ENCODE peak calls at places on chromosomes 12 and 14, in ten cellular contexts. P, A, N, Y, F, G, D, O, S and J are unnamed samples.

GRCh38 chr12:62632521-62632920 is 165.9 kb downstream of the MON2 start:
- DNase-seq in P (no peak), A (peak), N (no peak), Y (no peak), F (peak), G (peak), D (peak), O (no peak), S (peak), J (peak)

GRCh38 chr14:25303934-25304333 is 254.0 kb upstream of the STXBP6 start:
- DNase-seq in P (no peak), A (no peak), N (no peak), Y (no peak), F (no peak), G (no peak), D (no peak), O (no peak), S (no peak), J (no peak)

GRCh38 chr12:117050060-117050459 is 49.2 kb downstream of the TESC start:
- DNase-seq in P (no peak), A (no peak), N (no peak), Y (no peak), F (no peak), G (no peak), D (no peak), O (no peak), S (no peak), J (no peak)

GRCh38 chr12:22299294-22299912 is 35.1 kb downstream of the ST8SIA1 start:
- DNase-seq in P (peak), A (no peak), N (no peak), Y (no peak), F (peak), G (no peak), D (peak), O (no peak), S (peak), J (peak)

GRCh38 chr12:46300906-46301305 is 32.1 kb upstream of the SLC38A1 start:
- DNase-seq in P (no peak), A (peak), N (no peak), Y (no peak), F (peak), G (no peak), D (peak), O (peak), S (peak), J (peak)

GRCh38 chr12:29113101-29113500 is 36.0 kb upstream of the FAR2 start:
- DNase-seq in P (no peak), A (no peak), N (no peak), Y (peak), F (no peak), G (no peak), D (no peak), O (no peak), S (no peak), J (peak)

GRCh38 chr14:36941783-36942521 is 230.5 kb downstream of the SLC25A21 start:
- DNase-seq in P (peak), A (peak), N (no peak), Y (peak), F (peak), G (peak), D (peak), O (peak), S (peak), J (peak)

GRCh38 chr14:105999361-106000028 is 473.1 kb downstream of the TMEM121 start:
- DNase-seq in P (no peak), A (peak), N (no peak), Y (no peak), F (no peak), G (peak), D (no peak), O (peak), S (peak), J (peak)

GRCh38 chr12:14774074-14774943 is 29.0 kb downstream of the WBP11 start:
- DNase-seq in P (peak), A (peak), N (peak), Y (peak), F (peak), G (peak), D (peak), O (peak), S (peak), J (peak)

GRCh38 chr14:33871394-33871793 is 79.5 kb downstream of the EGLN3 start:
- DNase-seq in P (peak), A (no peak), N (no peak), Y (no peak), F (no peak), G (no peak), D (no peak), O (no peak), S (no peak), J (no peak)

GRCh38 chr14:34933301-34933700 is 49.5 kb upstream of the SRP54 start:
- DNase-seq in P (no peak), A (no peak), N (no peak), Y (no peak), F (no peak), G (no peak), D (no peak), O (no peak), S (no peak), J (peak)

GRCh38 chr12:83753205-83753604 is 1066.5 kb downstream of the TMTC2 start:
- DNase-seq in P (no peak), A (no peak), N (no peak), Y (peak), F (no peak), G (no peak), D (no peak), O (no peak), S (no peak), J (no peak)

GRCh38 chr12:68065163-68065562 is 75.9 kb downstream of the IFNG-AS1 start:
- DNase-seq in P (no peak), A (no peak), N (no peak), Y (no peak), F (no peak), G (no peak), D (no peak), O (no peak), S (no peak), J (no peak)

GRCh38 chr12:69816082-69816481 is 8.9 kb upstream of the MYRFL start:
- DNase-seq in P (no peak), A (no peak), N (no peak), Y (no peak), F (no peak), G (no peak), D (no peak), O (no peak), S (no peak), J (no peak)

GRCh38 chr12:63362801-63363200 is 211.8 kb upstream of the AVPR1A start:
- DNase-seq in P (no peak), A (peak), N (no peak), Y (peak), F (peak), G (no peak), D (peak), O (no peak), S (peak), J (peak)

GRCh38 chr12:93762059-93762719 is 85.0 kb downstream of the CRADD start:
- DNase-seq in P (no peak), A (peak), N (no peak), Y (no peak), F (no peak), G (no peak), D (peak), O (peak), S (peak), J (peak)

GRCh38 chr12:130710733-130711080 is 5.4 kb downstream of the RIMBP2 start:
- DNase-seq in P (no peak), A (no peak), N (no peak), Y (no peak), F (no peak), G (no peak), D (no peak), O (no peak), S (no peak), J (no peak)

GRCh38 chr14:36068777-36069534 is 107.6 kb downstream of the PTCSC3 start:
- DNase-seq in P (no peak), A (peak), N (no peak), Y (peak), F (peak), G (no peak), D (peak), O (peak), S (peak), J (peak)

GRCh38 chr14:68476212-68476964 is 316.5 kb downstream of the ZFP36L1 start:
- DNase-seq in P (no peak), A (peak), N (peak), Y (peak), F (peak), G (no peak), D (peak), O (peak), S (peak), J (peak)

DNA sequence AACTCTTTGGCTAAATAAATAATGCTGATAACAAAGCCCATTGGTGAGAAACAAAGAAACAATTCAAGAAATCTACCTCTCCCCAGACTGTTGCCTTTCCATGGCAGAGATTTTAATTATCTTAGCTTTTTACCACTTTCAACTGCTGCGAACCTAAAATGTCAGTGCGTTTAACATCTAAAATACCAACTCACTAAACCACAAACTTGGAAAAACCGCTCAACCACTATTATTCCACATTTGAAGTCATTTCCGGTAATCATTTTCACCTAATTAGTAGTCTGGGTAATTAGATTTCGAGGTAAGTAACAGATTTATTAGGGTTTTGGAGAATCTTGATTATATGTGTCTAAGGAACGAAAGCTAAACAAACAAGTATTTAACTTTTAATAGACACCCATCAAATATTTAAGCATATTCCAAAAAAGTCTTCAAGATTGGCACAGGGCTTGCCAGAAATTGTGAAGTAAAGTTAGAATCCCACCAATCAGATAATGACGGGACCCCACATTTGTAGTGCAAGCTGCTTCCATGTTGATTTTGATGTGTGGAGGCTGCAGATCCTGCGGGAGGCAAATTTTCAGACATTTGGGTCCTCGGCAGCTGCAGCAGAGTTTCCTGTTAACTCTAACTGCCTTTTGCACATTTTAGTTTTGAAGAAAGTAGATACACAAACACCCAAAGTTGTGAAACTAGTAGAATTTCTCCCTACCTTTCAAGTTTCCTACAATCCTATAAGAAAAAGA is 4.1 kb downstream of the OTX2 start:
- DNase-seq in P (no peak), A (no peak), N (no peak), Y (no peak), F (no peak), G (no peak), D (no peak), O (no peak), S (no peak), J (no peak)
- H3K4me3 ChIP-seq in P (no peak), A (no peak), N (no peak), Y (no peak), F (no peak), G (no peak), D (no peak), O (no peak), S (no peak), J (no peak)

GRCh38 chr12:90250041-90250440 is 541.4 kb upstream of the ATP2B1 start:
- DNase-seq in P (no peak), A (no peak), N (no peak), Y (peak), F (no peak), G (no peak), D (no peak), O (no peak), S (no peak), J (no peak)

GRCh38 chr12:90250766-90251165 is 542.1 kb upstream of the ATP2B1 start:
- DNase-seq in P (no peak), A (peak), N (no peak), Y (no peak), F (peak), G (peak), D (peak), O (peak), S (peak), J (peak)

GRCh38 chr12:90257927-90258624 is 549.4 kb upstream of the ATP2B1 start:
- DNase-seq in P (no peak), A (no peak), N (no peak), Y (no peak), F (no peak), G (no peak), D (no peak), O (no peak), S (no peak), J (no peak)

GRCh38 chr12:90253142-90253541 is 544.5 kb upstream of the ATP2B1 start:
- DNase-seq in P (no peak), A (no peak), N (no peak), Y (no peak), F (no peak), G (no peak), D (no peak), O (no peak), S (no peak), J (no peak)

DNA sequence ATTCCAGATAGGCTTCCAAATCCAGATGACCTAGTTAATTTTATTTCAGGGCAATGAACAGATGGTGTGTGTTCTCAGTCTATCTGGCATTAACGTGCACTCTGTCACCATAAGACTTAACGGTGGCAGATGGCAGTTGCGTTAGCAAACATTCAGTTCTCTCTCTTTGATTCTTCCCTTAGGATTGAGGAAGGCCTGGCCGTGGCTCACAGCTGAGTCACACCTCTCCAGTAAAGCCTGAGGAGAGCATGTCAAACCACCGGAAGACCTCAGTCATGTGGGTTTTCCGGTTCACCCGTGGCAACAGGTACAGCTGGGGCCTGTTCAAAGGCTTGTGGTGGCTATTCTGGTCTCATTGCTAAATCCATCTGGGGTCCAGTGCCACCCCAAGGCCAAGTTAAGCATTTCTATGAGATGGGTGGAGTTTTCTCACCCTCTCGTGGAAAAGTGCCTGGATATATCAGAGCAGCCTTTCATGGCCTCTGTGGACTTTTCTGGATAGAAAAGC is 545.1 kb upstream of the ATP2B1 start:
- DNase-seq in P (peak), A (peak), N (peak), Y (peak), F (peak), G (peak), D (peak), O (peak), S (peak), J (peak)
- TF ChIP-seq CTCF in P (no peak), A (peak), N (peak), Y (peak), F (peak), G (no peak), D (peak), O (peak), S (peak), J (peak)

DNA sequence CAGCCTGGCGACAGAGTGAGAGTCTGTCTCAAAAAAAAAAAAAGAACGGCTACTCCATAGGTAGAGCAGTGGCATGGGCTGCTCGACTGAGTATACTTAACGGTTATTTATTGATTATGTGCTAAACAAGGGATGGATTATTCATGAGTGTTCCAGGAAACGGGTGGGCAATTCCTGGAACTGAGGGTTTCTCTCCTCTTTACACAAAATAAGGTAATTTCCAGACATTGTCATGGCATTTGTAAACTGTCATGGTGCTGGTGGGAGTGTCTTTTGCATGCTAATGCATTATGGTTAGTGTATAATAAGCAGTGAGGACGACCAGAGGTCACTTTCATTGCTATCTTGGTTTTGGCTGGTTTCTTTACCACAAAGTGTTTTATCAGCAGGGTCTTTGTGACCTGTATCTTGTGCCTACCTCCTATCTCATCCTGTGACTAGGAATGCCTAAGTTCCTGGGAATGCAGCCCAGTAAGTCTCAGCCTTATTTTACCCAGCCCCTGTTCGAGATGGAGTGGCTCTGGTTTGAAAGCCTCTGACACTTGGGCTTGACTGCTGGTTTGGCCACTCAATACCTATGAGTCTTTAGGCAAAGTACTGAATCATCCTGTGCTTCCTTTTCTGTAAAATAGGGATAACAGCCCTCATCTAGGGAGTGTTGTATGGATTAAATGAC is 3.2 kb downstream of the DGLUCY start:
- DNase-seq in P (no peak), A (no peak), N (no peak), Y (no peak), F (no peak), G (no peak), D (no peak), O (no peak), S (no peak), J (no peak)
- H3K4me3 ChIP-seq in P (no peak), A (no peak), N (no peak), Y (no peak), F (no peak), G (no peak), D (no peak), O (no peak), S (no peak), J (no peak)

DNA sequence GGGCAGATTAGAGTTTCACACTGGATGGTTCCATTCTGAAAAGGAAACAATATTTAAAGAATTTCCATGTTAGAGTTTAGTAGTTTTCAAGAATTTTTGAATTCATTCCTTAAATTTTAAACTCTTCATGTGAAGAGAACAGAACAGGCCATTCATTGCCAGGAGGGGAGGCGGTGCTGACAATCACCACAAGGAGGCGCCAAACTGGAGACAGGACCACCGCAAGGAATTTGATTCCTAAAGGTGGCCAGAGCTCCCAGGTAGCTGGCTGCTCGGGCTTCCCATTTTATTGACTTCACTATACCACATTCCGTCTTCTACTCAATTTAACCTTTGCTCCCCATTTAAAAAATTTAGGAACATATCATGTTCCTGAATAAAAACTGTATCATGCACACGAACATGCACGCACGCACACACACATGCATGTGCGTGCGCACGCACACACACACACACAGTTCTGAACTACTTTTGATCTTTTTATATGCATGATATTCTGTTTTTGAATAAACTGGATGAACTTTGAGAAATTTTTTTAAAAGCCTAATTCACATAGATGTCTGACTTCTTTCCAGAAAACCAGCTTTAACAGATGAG is 101.2 kb downstream of the NELL2 start:
- DNase-seq in P (peak), A (peak), N (no peak), Y (peak), F (no peak), G (peak), D (no peak), O (peak), S (peak), J (peak)
- TF ChIP-seq CTCF in P (peak), A (peak), N (peak), Y (peak), F (peak), G (peak), D (peak), O (peak), S (peak), J (peak)

GRCh38 chr12:48183876-48184548 is 568 bp downstream of the CCDC184 start:
- DNase-seq in P (no peak), A (no peak), N (no peak), Y (no peak), F (no peak), G (no peak), D (no peak), O (no peak), S (no peak), J (no peak)

GRCh38 chr12:48182659-48183058 is 785 bp upstream of the CCDC184 start:
- DNase-seq in P (no peak), A (no peak), N (no peak), Y (no peak), F (no peak), G (no peak), D (no peak), O (no peak), S (no peak), J (no peak)

GRCh38 chr12:48183091-48183875 is at the start of gene CCDC184:
- DNase-seq in P (peak), A (peak), N (no peak), Y (peak), F (peak), G (peak), D (peak), O (peak), S (peak), J (peak)

GRCh38 chr12:48184549-48184922 is 1.1 kb downstream of the CCDC184 start:
- DNase-seq in P (no peak), A (no peak), N (no peak), Y (no peak), F (no peak), G (no peak), D (no peak), O (no peak), S (no peak), J (no peak)

GRCh38 chr12:48185181-48185919 is 1.9 kb downstream of the CCDC184 start:
- DNase-seq in P (no peak), A (no peak), N (no peak), Y (no peak), F (no peak), G (no peak), D (no peak), O (no peak), S (no peak), J (no peak)
- H3K4me3 ChIP-seq in P (no peak), A (no peak), N (no peak), Y (no peak), F (no peak), G (no peak), D (no peak), O (no peak), S (no peak), J (no peak)

GRCh38 chr14:103144085-103144484 is 20.8 kb downstream of the TNFAIP2 start:
- DNase-seq in P (no peak), A (peak), N (peak), Y (peak), F (no peak), G (no peak), D (peak), O (peak), S (peak), J (peak)
- TF ChIP-seq CTCF in P (no peak), A (no peak), N (no peak), Y (no peak), F (no peak), G (no peak), D (no peak), O (no peak), S (no peak), J (no peak)